ENCODE peak calls at places on chromosomes 16 and 17, in four cellular contexts. One of them, this sample, is unnamed.

GRCh38 chr17:48438662-48439061 is 8.6 kb upstream of the SKAP1 start:
- DNase-seq in sigmoid colon: no peak
- DNase-seq in esophagus muscularis mucosa: peak
- DNase-seq in prostate gland: no peak
- DNase-seq in this sample: no peak

GRCh38 chr17:2101448-2102257 is 46.8 kb downstream of the HIC1 start:
- DNase-seq in sigmoid colon: no peak
- DNase-seq in esophagus muscularis mucosa: no peak
- DNase-seq in prostate gland: peak
- DNase-seq in this sample: peak

GRCh38 chr16:76345093-76345735 is 68.0 kb downstream of the CNTNAP4 start:
- DNase-seq in sigmoid colon: no peak
- DNase-seq in esophagus muscularis mucosa: no peak
- DNase-seq in prostate gland: no peak
- DNase-seq in this sample: no peak

GRCh38 chr17:15966183-15966878 is 21.4 kb downstream of the ADORA2B start:
- DNase-seq in sigmoid colon: peak
- DNase-seq in esophagus muscularis mucosa: no peak
- DNase-seq in prostate gland: peak
- DNase-seq in this sample: peak

GRCh38 chr17:55817273-55817709 is 66.4 kb downstream of the PCTP start:
- DNase-seq in sigmoid colon: no peak
- DNase-seq in esophagus muscularis mucosa: no peak
- DNase-seq in prostate gland: no peak
- DNase-seq in this sample: no peak

GRCh38 chr16:53666816-53667415 is 36.7 kb downstream of the RPGRIP1L start:
- DNase-seq in sigmoid colon: no peak
- DNase-seq in esophagus muscularis mucosa: no peak
- DNase-seq in prostate gland: no peak
- DNase-seq in this sample: no peak

GRCh38 chr16:30934827-30935557 is 11.6 kb downstream of the FBXL19 start:
- DNase-seq in sigmoid colon: no peak
- DNase-seq in esophagus muscularis mucosa: no peak
- DNase-seq in prostate gland: no peak
- DNase-seq in this sample: peak

GRCh38 chr17:41624208-41625101 is at the start of gene KRT17:
- DNase-seq in sigmoid colon: peak
- DNase-seq in esophagus muscularis mucosa: no peak
- DNase-seq in prostate gland: peak
- DNase-seq in this sample: no peak

GRCh38 chr17:76968707-76969597 is 100.7 kb downstream of the MGAT5B start:
- DNase-seq in sigmoid colon: no peak
- DNase-seq in esophagus muscularis mucosa: no peak
- DNase-seq in prostate gland: no peak
- DNase-seq in this sample: peak

GRCh38 chr17:74918906-74919305 is 4.1 kb downstream of the USH1G start:
- DNase-seq in sigmoid colon: no peak
- DNase-seq in esophagus muscularis mucosa: no peak
- DNase-seq in prostate gland: no peak
- DNase-seq in this sample: no peak

GRCh38 chr16:89190150-89190958 is 10.0 kb downstream of the SLC22A31 start:
- DNase-seq in sigmoid colon: no peak
- DNase-seq in esophagus muscularis mucosa: no peak
- DNase-seq in prostate gland: no peak
- DNase-seq in this sample: no peak

GRCh38 chr17:69030145-69030544 is 30.6 kb downstream of the ABCA9 start:
- DNase-seq in sigmoid colon: no peak
- DNase-seq in esophagus muscularis mucosa: no peak
- DNase-seq in prostate gland: no peak
- DNase-seq in this sample: no peak

GRCh38 chr17:44547625-44548297 is 9.5 kb upstream of the FZD2 start:
- DNase-seq in sigmoid colon: no peak
- DNase-seq in esophagus muscularis mucosa: no peak
- DNase-seq in prostate gland: no peak
- DNase-seq in this sample: no peak

GRCh38 chr16:2816751-2817495 is at the start of gene PRSS21:
- DNase-seq in sigmoid colon: peak
- DNase-seq in esophagus muscularis mucosa: no peak
- DNase-seq in prostate gland: no peak
- DNase-seq in this sample: no peak
- TF ChIP-seq POLR2A in sigmoid colon: no peak
- TF ChIP-seq POLR2A in esophagus muscularis mucosa: no peak
- TF ChIP-seq POLR2A in prostate gland: no peak
- TF ChIP-seq POLR2A in this sample: no peak

DNA sequence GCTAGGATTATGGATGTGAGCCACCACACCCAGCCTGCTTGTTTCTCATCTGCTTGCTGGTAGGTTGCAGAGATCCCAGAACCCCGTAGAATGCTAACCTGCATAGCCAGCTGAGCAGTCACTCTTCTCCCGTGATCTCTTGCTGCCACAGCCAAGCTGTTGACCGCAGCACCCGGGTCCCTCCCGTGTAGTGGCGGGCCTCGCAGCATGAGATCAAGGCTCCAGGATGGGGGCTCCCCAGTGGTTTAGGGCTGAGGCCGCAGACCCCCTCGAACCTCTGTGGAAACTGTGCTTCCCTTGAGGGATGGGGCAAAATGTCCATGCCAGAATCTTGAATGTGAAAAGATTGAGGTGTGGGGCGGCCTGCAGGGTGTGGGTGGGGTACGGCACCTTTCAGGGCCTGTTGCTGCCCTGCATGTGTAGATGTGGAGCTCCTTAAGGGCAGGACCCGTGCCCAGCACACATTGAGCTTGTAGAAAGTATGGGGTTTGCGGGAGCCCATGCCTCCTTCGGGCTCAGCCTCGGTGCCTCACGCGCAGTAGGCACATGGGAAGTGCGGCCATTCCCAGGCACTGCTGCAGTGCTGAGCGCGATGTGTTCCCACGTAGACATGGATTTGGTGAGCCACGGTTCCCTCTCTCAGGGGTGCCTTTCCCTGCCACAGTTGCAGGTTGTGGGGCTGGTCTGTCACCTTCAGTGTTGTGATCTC is 99.9 kb downstream of the BANP start:
- DNase-seq in sigmoid colon: peak
- DNase-seq in esophagus muscularis mucosa: no peak
- DNase-seq in prostate gland: no peak
- DNase-seq in this sample: no peak
- TF ChIP-seq POLR2AphosphoS5 in sigmoid colon: no peak
- TF ChIP-seq POLR2AphosphoS5 in esophagus muscularis mucosa: no peak
- TF ChIP-seq POLR2AphosphoS5 in prostate gland: no peak
- TF ChIP-seq POLR2AphosphoS5 in this sample: no peak

DNA sequence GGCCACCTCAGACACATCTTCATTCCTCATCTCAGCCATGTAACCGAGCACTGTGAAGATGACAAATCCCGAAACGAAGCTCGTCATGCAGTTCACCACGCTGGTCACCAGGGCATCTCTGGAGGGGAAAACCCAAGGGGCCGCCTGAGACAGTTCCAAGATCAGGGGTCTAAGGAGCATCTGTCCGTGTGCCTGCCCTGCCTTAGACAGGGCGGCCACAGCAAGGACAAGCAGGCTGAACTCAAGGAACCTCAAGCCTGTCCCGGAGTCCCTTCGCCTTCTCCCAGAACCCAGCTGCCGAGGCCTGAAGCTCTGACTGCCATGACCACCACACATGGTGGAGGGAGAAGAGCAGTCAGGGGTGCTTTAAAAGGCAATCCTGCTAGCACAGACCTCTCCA is 22.7 kb downstream of the SLC6A4 start:
- DNase-seq in sigmoid colon: no peak
- DNase-seq in esophagus muscularis mucosa: no peak
- DNase-seq in prostate gland: no peak
- DNase-seq in this sample: no peak
- H3K4me3 ChIP-seq in sigmoid colon: no peak
- H3K4me3 ChIP-seq in esophagus muscularis mucosa: no peak
- H3K4me3 ChIP-seq in prostate gland: no peak
- H3K4me3 ChIP-seq in this sample: no peak

DNA sequence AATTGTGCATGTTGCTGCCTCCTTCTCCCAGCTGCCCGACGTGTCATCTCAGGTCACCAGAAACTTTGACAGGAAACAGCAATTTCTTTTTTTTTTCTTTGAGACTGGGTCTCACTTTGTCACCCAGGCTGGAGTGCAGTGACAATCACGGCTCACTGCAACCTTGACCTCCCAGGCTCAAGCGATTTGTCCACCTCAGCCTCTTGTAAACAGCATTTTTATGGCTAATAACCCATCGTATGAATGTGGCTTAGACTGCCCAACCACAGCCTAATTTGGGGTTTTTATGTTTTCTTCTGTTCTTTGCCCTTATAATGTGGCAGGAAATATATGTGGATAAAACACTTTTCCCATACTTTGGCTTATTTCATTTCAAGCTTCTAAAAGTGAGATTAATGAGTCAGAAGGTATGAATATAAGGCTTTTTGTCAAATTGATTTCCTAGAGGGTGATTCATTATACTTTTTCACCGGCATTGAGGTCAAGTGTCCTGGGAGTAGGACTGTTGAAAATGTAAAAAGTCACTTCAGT is 31.0 kb upstream of the SLC5A10 start:
- DNase-seq in sigmoid colon: no peak
- DNase-seq in esophagus muscularis mucosa: no peak
- DNase-seq in prostate gland: no peak
- DNase-seq in this sample: no peak
- TF ChIP-seq POLR2A in sigmoid colon: no peak
- TF ChIP-seq POLR2A in esophagus muscularis mucosa: no peak
- TF ChIP-seq POLR2A in prostate gland: no peak
- TF ChIP-seq POLR2A in this sample: no peak

GRCh38 chr17:38449364-38449763 is 21.1 kb downstream of the ARHGAP23 start:
- DNase-seq in sigmoid colon: no peak
- DNase-seq in esophagus muscularis mucosa: no peak
- DNase-seq in prostate gland: peak
- DNase-seq in this sample: no peak
- TF ChIP-seq POLR2AphosphoS5 in sigmoid colon: no peak
- TF ChIP-seq POLR2AphosphoS5 in esophagus muscularis mucosa: no peak
- TF ChIP-seq POLR2AphosphoS5 in prostate gland: peak
- TF ChIP-seq POLR2AphosphoS5 in this sample: no peak